ENCODE peak calls at places on chromosome 6, in seven cellular contexts. Y, I, S, D, U, T and P are unnamed samples.

GRCh38 chr6:44594471-44594870 is 207.0 kb downstream of the CDC5L start:
- DNase-seq in Y (no peak), S (no peak), T (no peak), U (no peak), I (no peak), D (no peak), P (peak)

GRCh38 chr6:195861-196360 is 96.4 kb upstream of the DUSP22 start:
- DNase-seq in D (peak), Y (no peak), S (no peak), U (peak), T (peak), I (no peak), P (no peak)

GRCh38 chr6:72032056-72032455 is 145.7 kb downstream of the RIMS1 start:
- DNase-seq in T (no peak), S (no peak), Y (no peak), I (peak), U (peak), D (no peak), P (peak)

GRCh38 chr6:5337573-5337972 is 76.3 kb downstream of the FARS2 start:
- DNase-seq in I (peak), U (no peak), D (no peak), S (no peak), Y (no peak), T (no peak), P (peak)

GRCh38 chr6:148593813-148594170 is 153.0 kb upstream of the UST start:
- DNase-seq in Y (no peak), D (peak), U (no peak), I (no peak), S (no peak), T (no peak), P (no peak)

GRCh38 chr6:51630011-51630410 is 457.4 kb downstream of the PKHD1 start:
- DNase-seq in S (no peak), T (no peak), U (no peak), I (no peak), Y (no peak), D (no peak), P (no peak)

GRCh38 chr6:37289931-37290330 is 32.0 kb upstream of the TMEM217 start:
- DNase-seq in S (no peak), T (peak), D (no peak), Y (no peak), I (no peak), U (no peak), P (no peak)

GRCh38 chr6:157849288-157850017 is 26.4 kb downstream of the SNX9 start:
- DNase-seq in I (no peak), D (no peak), S (no peak), Y (no peak), U (no peak), T (no peak), P (no peak)

GRCh38 chr6:161437851-161438250 is 164.0 kb upstream of the AGPAT4 start:
- DNase-seq in Y (no peak), S (no peak), U (no peak), T (no peak), I (no peak), D (no peak), P (no peak)

GRCh38 chr6:72639920-72640621 is 18.2 kb downstream of the KCNQ5 start:
- DNase-seq in D (no peak), Y (no peak), I (no peak), U (no peak), S (no peak), T (no peak), P (no peak)

GRCh38 chr6:170189236-170189635 is 101.6 kb downstream of the DLL1 start:
- DNase-seq in U (no peak), I (no peak), S (no peak), T (no peak), Y (no peak), D (no peak), P (no peak)

GRCh38 chr6:166619912-166620311 is 7.1 kb downstream of the RPS6KA2 start:
- DNase-seq in T (no peak), U (peak), D (no peak), I (peak), Y (peak), S (no peak), P (peak)